ENCODE peak calls at places on chromosomes 2 and 18, in eight cellular contexts. One of them, this sample, is unnamed.

GRCh38 chr2:68806511-68807109 is 64.6 kb downstream of the BMP10 start:
- DNase-seq in activated T-helper 1 cell treated with anti-CD3 and anti-CD28 coated beads, Interleukin-2, amount 50 U/mL, for 16 hours: no peak
- DNase-seq in kidney: peak
- DNase-seq in stimulated activated naive CD8-positive, alpha-beta T cell treated with anti-CD3 and anti-CD28 coated beads, Interleukin-15, amount 100 ng/mL, for 72 hours: no peak
- DNase-seq in NCI-H774: no peak
- DNase-seq in left lobe of liver: no peak
- DNase-seq in MV-4-11: peak
- DNase-seq in head of caudate nucleus: no peak
- DNase-seq in this sample: no peak

GRCh38 chr2:31694444-31694843 is 113.7 kb upstream of the SRD5A2 start:
- DNase-seq in activated T-helper 1 cell treated with anti-CD3 and anti-CD28 coated beads, Interleukin-2, amount 50 U/mL, for 16 hours: no peak
- DNase-seq in kidney: no peak
- DNase-seq in stimulated activated naive CD8-positive, alpha-beta T cell treated with anti-CD3 and anti-CD28 coated beads, Interleukin-15, amount 100 ng/mL, for 72 hours: no peak
- DNase-seq in NCI-H774: no peak
- DNase-seq in left lobe of liver: no peak
- DNase-seq in MV-4-11: no peak
- DNase-seq in head of caudate nucleus: no peak
- DNase-seq in this sample: no peak

GRCh38 chr2:136081582-136082210 is 36.3 kb downstream of the CXCR4 start:
- DNase-seq in activated T-helper 1 cell treated with anti-CD3 and anti-CD28 coated beads, Interleukin-2, amount 50 U/mL, for 16 hours: no peak
- DNase-seq in kidney: no peak
- DNase-seq in stimulated activated naive CD8-positive, alpha-beta T cell treated with anti-CD3 and anti-CD28 coated beads, Interleukin-15, amount 100 ng/mL, for 72 hours: no peak
- DNase-seq in NCI-H774: no peak
- DNase-seq in left lobe of liver: no peak
- DNase-seq in MV-4-11: no peak
- DNase-seq in head of caudate nucleus: no peak
- DNase-seq in this sample: no peak

GRCh38 chr2:31429759-31430438 is 15.4 kb upstream of the XDH start:
- DNase-seq in activated T-helper 1 cell treated with anti-CD3 and anti-CD28 coated beads, Interleukin-2, amount 50 U/mL, for 16 hours: no peak
- DNase-seq in kidney: no peak
- DNase-seq in stimulated activated naive CD8-positive, alpha-beta T cell treated with anti-CD3 and anti-CD28 coated beads, Interleukin-15, amount 100 ng/mL, for 72 hours: peak
- DNase-seq in NCI-H774: no peak
- DNase-seq in left lobe of liver: no peak
- DNase-seq in MV-4-11: no peak
- DNase-seq in head of caudate nucleus: no peak
- DNase-seq in this sample: no peak

GRCh38 chr2:6354546-6354945 is 511.2 kb downstream of the CMPK2 start:
- DNase-seq in activated T-helper 1 cell treated with anti-CD3 and anti-CD28 coated beads, Interleukin-2, amount 50 U/mL, for 16 hours: no peak
- DNase-seq in kidney: no peak
- DNase-seq in stimulated activated naive CD8-positive, alpha-beta T cell treated with anti-CD3 and anti-CD28 coated beads, Interleukin-15, amount 100 ng/mL, for 72 hours: no peak
- DNase-seq in NCI-H774: no peak
- DNase-seq in left lobe of liver: no peak
- DNase-seq in MV-4-11: no peak
- DNase-seq in head of caudate nucleus: no peak
- DNase-seq in this sample: no peak

GRCh38 chr18:79339094-79339908 is 56.4 kb upstream of the NFATC1 start:
- DNase-seq in activated T-helper 1 cell treated with anti-CD3 and anti-CD28 coated beads, Interleukin-2, amount 50 U/mL, for 16 hours: no peak
- DNase-seq in kidney: no peak
- DNase-seq in stimulated activated naive CD8-positive, alpha-beta T cell treated with anti-CD3 and anti-CD28 coated beads, Interleukin-15, amount 100 ng/mL, for 72 hours: no peak
- DNase-seq in NCI-H774: no peak
- DNase-seq in left lobe of liver: no peak
- DNase-seq in MV-4-11: no peak
- DNase-seq in head of caudate nucleus: no peak
- DNase-seq in this sample: no peak

GRCh38 chr2:64942693-64943092 is 46.5 kb upstream of the SLC1A4 start:
- DNase-seq in activated T-helper 1 cell treated with anti-CD3 and anti-CD28 coated beads, Interleukin-2, amount 50 U/mL, for 16 hours: no peak
- DNase-seq in kidney: no peak
- DNase-seq in stimulated activated naive CD8-positive, alpha-beta T cell treated with anti-CD3 and anti-CD28 coated beads, Interleukin-15, amount 100 ng/mL, for 72 hours: no peak
- DNase-seq in NCI-H774: no peak
- DNase-seq in left lobe of liver: no peak
- DNase-seq in MV-4-11: no peak
- DNase-seq in head of caudate nucleus: peak
- DNase-seq in this sample: no peak

GRCh38 chr2:234128606-234129005 is 78.1 kb downstream of the SPP2 start:
- DNase-seq in activated T-helper 1 cell treated with anti-CD3 and anti-CD28 coated beads, Interleukin-2, amount 50 U/mL, for 16 hours: no peak
- DNase-seq in kidney: no peak
- DNase-seq in stimulated activated naive CD8-positive, alpha-beta T cell treated with anti-CD3 and anti-CD28 coated beads, Interleukin-15, amount 100 ng/mL, for 72 hours: no peak
- DNase-seq in NCI-H774: no peak
- DNase-seq in left lobe of liver: no peak
- DNase-seq in MV-4-11: no peak
- DNase-seq in head of caudate nucleus: no peak
- DNase-seq in this sample: no peak

GRCh38 chr2:113012436-113013335 is 7.4 kb downstream of the IL36A start:
- DNase-seq in activated T-helper 1 cell treated with anti-CD3 and anti-CD28 coated beads, Interleukin-2, amount 50 U/mL, for 16 hours: no peak
- DNase-seq in kidney: no peak
- DNase-seq in stimulated activated naive CD8-positive, alpha-beta T cell treated with anti-CD3 and anti-CD28 coated beads, Interleukin-15, amount 100 ng/mL, for 72 hours: no peak
- DNase-seq in NCI-H774: no peak
- DNase-seq in left lobe of liver: no peak
- DNase-seq in MV-4-11: no peak
- DNase-seq in head of caudate nucleus: no peak
- DNase-seq in this sample: no peak

GRCh38 chr2:241123816-241124536 is 21.9 kb upstream of the MTERF4 start:
- DNase-seq in activated T-helper 1 cell treated with anti-CD3 and anti-CD28 coated beads, Interleukin-2, amount 50 U/mL, for 16 hours: no peak
- DNase-seq in kidney: peak
- DNase-seq in stimulated activated naive CD8-positive, alpha-beta T cell treated with anti-CD3 and anti-CD28 coated beads, Interleukin-15, amount 100 ng/mL, for 72 hours: no peak
- DNase-seq in NCI-H774: no peak
- DNase-seq in left lobe of liver: peak
- DNase-seq in MV-4-11: no peak
- DNase-seq in head of caudate nucleus: peak
- DNase-seq in this sample: no peak

GRCh38 chr2:150663143-150663542 is 175.7 kb upstream of the RND3 start:
- DNase-seq in activated T-helper 1 cell treated with anti-CD3 and anti-CD28 coated beads, Interleukin-2, amount 50 U/mL, for 16 hours: no peak
- DNase-seq in kidney: no peak
- DNase-seq in stimulated activated naive CD8-positive, alpha-beta T cell treated with anti-CD3 and anti-CD28 coated beads, Interleukin-15, amount 100 ng/mL, for 72 hours: no peak
- DNase-seq in NCI-H774: no peak
- DNase-seq in left lobe of liver: no peak
- DNase-seq in MV-4-11: no peak
- DNase-seq in head of caudate nucleus: no peak
- DNase-seq in this sample: no peak

GRCh38 chr2:27249891-27250651 is 12.8 kb downstream of the SLC30A3 start:
- DNase-seq in activated T-helper 1 cell treated with anti-CD3 and anti-CD28 coated beads, Interleukin-2, amount 50 U/mL, for 16 hours: no peak
- DNase-seq in kidney: peak
- DNase-seq in stimulated activated naive CD8-positive, alpha-beta T cell treated with anti-CD3 and anti-CD28 coated beads, Interleukin-15, amount 100 ng/mL, for 72 hours: peak
- DNase-seq in NCI-H774: peak
- DNase-seq in left lobe of liver: peak
- DNase-seq in MV-4-11: peak
- DNase-seq in head of caudate nucleus: peak
- DNase-seq in this sample: no peak

GRCh38 chr2:205754924-205755321 is 72.6 kb downstream of the NRP2 start:
- DNase-seq in activated T-helper 1 cell treated with anti-CD3 and anti-CD28 coated beads, Interleukin-2, amount 50 U/mL, for 16 hours: no peak
- DNase-seq in kidney: peak
- DNase-seq in stimulated activated naive CD8-positive, alpha-beta T cell treated with anti-CD3 and anti-CD28 coated beads, Interleukin-15, amount 100 ng/mL, for 72 hours: no peak
- DNase-seq in NCI-H774: no peak
- DNase-seq in left lobe of liver: no peak
- DNase-seq in MV-4-11: peak
- DNase-seq in head of caudate nucleus: no peak
- DNase-seq in this sample: no peak

GRCh38 chr2:74983606-74984005 is 25.2 kb downstream of the POLE4 start:
- DNase-seq in activated T-helper 1 cell treated with anti-CD3 and anti-CD28 coated beads, Interleukin-2, amount 50 U/mL, for 16 hours: no peak
- DNase-seq in kidney: no peak
- DNase-seq in stimulated activated naive CD8-positive, alpha-beta T cell treated with anti-CD3 and anti-CD28 coated beads, Interleukin-15, amount 100 ng/mL, for 72 hours: no peak
- DNase-seq in NCI-H774: no peak
- DNase-seq in left lobe of liver: no peak
- DNase-seq in MV-4-11: no peak
- DNase-seq in head of caudate nucleus: no peak
- DNase-seq in this sample: no peak

This sample was measured in cerebellum.